ENCODE peak calls at places on chromosomes 16 and 17, in four cellular contexts. Y is stimulated activated CD8-positive, alpha-beta memory T cell treated with anti-CD3 and anti-CD28 coated beads, Interleukin-7, amount 100 ng/mL, for 48 hours; T is activated T-helper 1 cell treated with anti-CD3 and anti-CD28 coated beads, Interleukin-12 subunit alpha, Interleukin-12 subunit beta, Interleukin-2, Interleukin-4 antibody, amounts not matched to agents 30 ng/mL and 10 ng/mL and 1 ng/mL, durations not matched to agents 14 hours and 24 hours and 36 hours; S is activated naive CD4-positive, alpha-beta T cell. V is an unnamed sample.

GRCh38 chr17:29138991-29139682 is 41.1 kb downstream of the MYO18A start:
- DNase-seq in Y (no peak), T (peak; percentile 31), S (no peak), V (no peak)

GRCh38 chr16:65373095-65373494 is 251.2 kb upstream of the CDH11 start:
- DNase-seq in Y (no peak), T (no peak), S (no peak), V (no peak)

GRCh38 chr16:67395458-67396158 is 2.3 kb upstream of the TPPP3 start:
- DNase-seq in Y (no peak), T (no peak), S (no peak), V (no peak)

GRCh38 chr17:39655105-39655504 is 10.0 kb upstream of the TCAP start:
- DNase-seq in Y (no peak), T (no peak), S (no peak), V (no peak)

GRCh38 chr16:351804-352520 is 561 bp downstream of the AXIN1 start:
- DNase-seq in Y (no peak), T (no peak), S (no peak), V (no peak)

GRCh38 chr16:4511441-4512082 is 27.0 kb downstream of the CDIP1 start:
- DNase-seq in Y (no peak), T (no peak), S (no peak), V (no peak)

GRCh38 chr17:36911007-36911406 is 26.3 kb upstream of the LHX1 start:
- DNase-seq in Y (no peak), T (no peak), S (no peak), V (no peak)

GRCh38 chr16:84825896-84826557 is 6.2 kb downstream of the CRISPLD2 start:
- DNase-seq in Y (no peak), T (no peak), S (no peak), V (no peak)

GRCh38 chr16:15542734-15543347 is 100.1 kb downstream of the MARF1 start:
- DNase-seq in Y (no peak), T (no peak), S (no peak), V (no peak)

V was measured in GOT3.